ENCODE peak calls at places on chromosomes 2 and 18, in eight cellular contexts. P is T-helper 1 cell; R is fibroblast of gingiva; E is dorsolateral prefrontal cortex; K is HTR-8/SVneo; V is effector CD8-positive, alpha-beta T cell; X is astrocyte of the spinal cord; O is nephron progenitor cell. T is an unnamed sample.
A peak's percentile ranks its signal among the peaks of the same experiment; 100 is the strongest.

GRCh38 chr2:11330457-11331142 is 13.8 kb downstream of the ROCK2 start:
- DNase-seq in E (no peak), X (no peak), K (no peak), P (no peak), V (no peak), O (no peak), R (no peak), T (no peak)

GRCh38 chr2:38076250-38076709 is 329 bp upstream of the CYP1B1 start:
- DNase-seq in K (peak; percentile 60), R (peak; percentile 92), X (peak; percentile 90), V (no peak), P (peak; percentile 82), E (no peak), O (peak; percentile 75), T (peak; percentile 82)

GRCh38 chr2:191894681-191895147 is 47.8 kb upstream of the CAVIN2 start:
- DNase-seq in X (peak; percentile 78), O (no peak), R (peak; percentile 76), V (no peak), P (no peak), E (no peak), K (peak; percentile 55), T (peak; percentile 87)

GRCh38 chr18:7950380-7951143 is 383.4 kb downstream of the PTPRM start:
- DNase-seq in E (no peak), P (no peak), V (no peak), X (peak; percentile 71), K (peak; percentile 62), O (no peak), R (no peak), T (peak; percentile 54)

GRCh38 chr2:38615237-38615636 is 12.5 kb upstream of the HNRNPLL start:
- DNase-seq in R (peak; percentile 40), X (no peak), E (no peak), O (no peak), V (no peak), P (peak; percentile 59), K (no peak), T (peak; percentile 59)

GRCh38 chr2:63544017-63544627 is 44.2 kb downstream of the WDPCP start:
- DNase-seq in O (no peak), E (no peak), R (no peak), K (no peak), P (no peak), V (no peak), X (peak; percentile 32), T (peak; percentile 9)

GRCh38 chr2:55511508-55512124 is 7.9 kb upstream of the CFAP36 start:
- DNase-seq in X (peak; percentile 53), O (peak; percentile 22), P (no peak), R (peak; percentile 42), V (no peak), E (no peak), K (peak; percentile 62), T (peak; percentile 58)

GRCh38 chr2:153939124-153939796 is 67.5 kb downstream of the GALNT13 start:
- DNase-seq in X (no peak), V (no peak), K (no peak), E (no peak), P (no peak), R (no peak), O (no peak), T (peak; percentile 2)

GRCh38 chr2:64327510-64328414 is 126.2 kb upstream of the LGALSL start:
- DNase-seq in E (peak; percentile 72), K (peak; percentile 35), P (peak; percentile 46), R (no peak), X (peak; percentile 27), O (peak; percentile 19), V (peak; percentile 4), T (peak; percentile 39)

GRCh38 chr2:6917071-6917760 is at the start of gene RNF144A:
- DNase-seq in R (peak; percentile 53), X (peak; percentile 40), P (peak; percentile 50), K (peak; percentile 10), V (peak; percentile 56), E (no peak), O (peak; percentile 85), T (peak; percentile 16)

GRCh38 chr2:54763636-54764291 is 40.3 kb downstream of the EML6 start:
- DNase-seq in O (no peak), E (no peak), P (no peak), X (no peak), R (no peak), K (no peak), V (no peak), T (no peak)

GRCh38 chr2:236634203-236634602 is 64.6 kb downstream of the ACKR3 start:
- DNase-seq in K (no peak), V (no peak), O (peak; percentile 46), X (no peak), P (no peak), E (no peak), R (no peak), T (no peak)

GRCh38 chr18:40365526-40365925 is 1589.5 kb upstream of the PIK3C3 start:
- DNase-seq in X (peak; percentile 6), O (no peak), V (no peak), P (no peak), E (no peak), K (no peak), R (no peak), T (no peak)

GRCh38 chr2:45236268-45236667 is 227.0 kb upstream of the SIX2 start:
- DNase-seq in R (no peak), K (no peak), E (no peak), X (no peak), V (no peak), O (no peak), P (no peak), T (no peak)

GRCh38 chr2:94872088-94872618 is 923 bp downstream of the TEKT4 start:
- DNase-seq in E (no peak), P (no peak), R (no peak), X (no peak), K (no peak), V (no peak), O (no peak), T (no peak)

GRCh38 chr2:50143822-50144575 is 887.9 kb downstream of the NRXN1 start:
- DNase-seq in O (peak; percentile 10), X (peak; percentile 53), R (peak; percentile 1), E (no peak), K (peak; percentile 28), V (no peak), P (peak; percentile 31), T (peak; percentile 41)

GRCh38 chr2:238065447-238065846 is 4.6 kb downstream of the SCLY start:
- DNase-seq in E (no peak), K (no peak), R (no peak), O (no peak), X (no peak), P (no peak), V (no peak), T (no peak)

GRCh38 chr2:197360744-197361156 is 50.2 kb upstream of the ANKRD44 start:
- DNase-seq in R (peak; percentile 29), P (peak; percentile 48), V (no peak), K (no peak), E (no peak), X (peak; percentile 85), O (no peak), T (peak; percentile 83)

GRCh38 chr18:24632158-24632988 is 171.9 kb downstream of the HRH4 start:
- DNase-seq in V (no peak), P (no peak), O (no peak), R (no peak), E (no peak), X (no peak), K (no peak), T (no peak)

GRCh38 chr18:27854631-27855030 is 322.3 kb downstream of the CDH2 start:
- DNase-seq in K (no peak), O (no peak), X (no peak), V (no peak), P (no peak), R (no peak), E (no peak), T (no peak)

GRCh38 chr2:236177967-236178909 is 10.1 kb upstream of the GBX2 start:
- DNase-seq in K (peak; percentile 71), R (peak; percentile 17), X (peak; percentile 53), P (peak; percentile 20), O (peak; percentile 89), V (no peak), E (peak; percentile 27), T (peak; percentile 49)

GRCh38 chr2:237322564-237322963 is 91.4 kb downstream of the COL6A3 start:
- DNase-seq in R (no peak), E (no peak), P (no peak), O (no peak), V (no peak), X (no peak), K (no peak), T (no peak)

GRCh38 chr2:112162341-112162740 is 24.2 kb downstream of the FBLN7 start:
- DNase-seq in X (no peak), O (no peak), V (no peak), K (no peak), E (no peak), P (no peak), R (no peak), T (no peak)

GRCh38 chr2:172445851-172446250 is 18.5 kb downstream of the ITGA6 start:
- DNase-seq in V (no peak), R (peak; percentile 35), K (no peak), P (no peak), E (no peak), X (peak; percentile 43), O (no peak), T (peak; percentile 13)

GRCh38 chr2:73053316-73054114 is 18.0 kb downstream of the SFXN5 start:
- DNase-seq in R (no peak), K (no peak), X (peak; percentile 81), O (no peak), E (no peak), P (no peak), V (no peak), T (peak; percentile 80)

GRCh38 chr2:19819097-19820065 is 82.4 kb downstream of the TTC32 start:
- DNase-seq in E (no peak), X (peak; percentile 95), V (no peak), K (peak; percentile 51), R (peak; percentile 87), O (no peak), P (no peak), T (peak; percentile 94)

GRCh38 chr2:108943067-108943350 is 46.0 kb downstream of the EDAR start:
- DNase-seq in X (no peak), E (no peak), O (no peak), P (no peak), R (no peak), V (no peak), K (no peak), T (no peak)

GRCh38 chr2:178280261-178280852 is 86.0 kb downstream of the OSBPL6 start:
- DNase-seq in E (no peak), K (peak; percentile 44), R (peak; percentile 27), V (no peak), X (peak; percentile 55), P (peak; percentile 39), O (peak; percentile 15), T (peak; percentile 67)

GRCh38 chr2:215535726-215536125 is 99.9 kb upstream of the FN1 start:
- DNase-seq in R (no peak), K (no peak), P (no peak), O (no peak), E (no peak), V (no peak), X (peak; percentile 46), T (peak; percentile 68)

GRCh38 chr2:2872713-2873449 is 504.7 kb downstream of the EIPR1 start:
- DNase-seq in R (no peak), X (no peak), E (no peak), K (no peak), V (no peak), O (no peak), P (no peak), T (no peak)

GRCh38 chr2:105757361-105757933 is 12.7 kb downstream of the NCK2 start:
- DNase-seq in P (no peak), O (no peak), K (no peak), V (no peak), R (no peak), E (no peak), X (no peak), T (no peak)

GRCh38 chr2:145416640-145417039 is 896.7 kb upstream of the ZEB2 start:
- DNase-seq in P (no peak), X (no peak), E (no peak), O (no peak), R (no peak), V (no peak), K (no peak), T (no peak)

GRCh38 chr2:177753682-177754475 is 318.7 kb downstream of the PDE11A start:
- DNase-seq in X (peak; percentile 90), K (peak; percentile 27), P (peak; percentile 9), V (no peak), O (peak; percentile 20), R (peak; percentile 81), E (peak; percentile 46), T (peak; percentile 68)

GRCh38 chr2:102117488-102117887 is 25.1 kb upstream of the IL1R1 start:
- DNase-seq in X (no peak), P (no peak), R (peak; percentile 95), O (no peak), K (no peak), V (no peak), E (no peak), T (no peak)